ENCODE peak calls at places on chromosomes 16 and 17, in seven cellular contexts. K, Z, G, B, S, I and O are unnamed samples.

GRCh38 chr16:19749571-19750080 is 31.6 kb downstream of the IQCK start:
- DNase-seq in I (no peak), Z (no peak), S (no peak), B (no peak), K (no peak), G (no peak), O (no peak)

GRCh38 chr16:49548571-49548970 is 175.0 kb downstream of the C16orf78 start:
- DNase-seq in S (no peak), G (no peak), Z (no peak), B (no peak), I (no peak), K (no peak), O (no peak)

GRCh38 chr16:1610841-1611653 is 825 bp downstream of the IFT140 start:
- DNase-seq in I (peak), S (no peak), Z (peak), G (no peak), K (peak), B (no peak), O (peak)

GRCh38 chr16:57843400-57843799 is 41.1 kb upstream of the KIFC3 start:
- DNase-seq in B (no peak), S (no peak), Z (no peak), G (no peak), I (no peak), K (no peak), O (no peak)

GRCh38 chr17:8192070-8192815 is 2.3 kb upstream of the BORCS6 start:
- DNase-seq in I (peak), G (peak), K (peak), B (peak), S (peak), Z (peak), O (peak)

GRCh38 chr16:3587547-3588110 is 10.4 kb upstream of the NLRC3 start:
- DNase-seq in S (no peak), I (no peak), K (no peak), B (no peak), Z (no peak), G (peak), O (no peak)

GRCh38 chr17:7579001-7579838 is at the start of gene CD68:
- DNase-seq in G (peak), S (peak), K (peak), Z (peak), I (peak), B (no peak), O (peak)

GRCh38 chr17:77429985-77430752 is 289.4 kb downstream of the SEC14L1 start:
- DNase-seq in G (peak), Z (peak), B (peak), I (no peak), S (peak), K (peak), O (no peak)

GRCh38 chr16:75203667-75204409 is 3.1 kb downstream of the CTRB2 start:
- DNase-seq in G (no peak), I (no peak), K (no peak), Z (no peak), S (no peak), B (no peak), O (peak)

GRCh38 chr17:45940826-45941225 is 46.5 kb downstream of the MAPT start:
- DNase-seq in S (no peak), I (no peak), G (no peak), K (no peak), B (no peak), Z (no peak), O (no peak)

GRCh38 chr16:17343028-17343427 is 127.7 kb downstream of the XYLT1 start:
- DNase-seq in S (no peak), Z (no peak), G (no peak), B (no peak), K (no peak), I (no peak), O (no peak)

GRCh38 chr16:87559976-87560375 is 42.3 kb upstream of the JPH3 start:
- DNase-seq in Z (no peak), S (no peak), B (no peak), K (no peak), G (no peak), I (no peak), O (no peak)

GRCh38 chr17:47669060-47669459 is 19.3 kb downstream of the KPNB1 start:
- DNase-seq in I (no peak), Z (no peak), G (no peak), K (no peak), S (no peak), B (no peak), O (no peak)

GRCh38 chr17:50872710-50873424 is 6.7 kb upstream of the TOB1 start:
- DNase-seq in B (peak), Z (no peak), K (peak), I (no peak), S (no peak), G (peak), O (no peak)

GRCh38 chr17:49545007-49545660 is 30.5 kb upstream of the NXPH3 start:
- DNase-seq in K (no peak), B (no peak), I (no peak), Z (no peak), G (peak), S (no peak), O (no peak)

GRCh38 chr16:4505356-4506153 is 29.4 kb downstream of the HMOX2 start:
- DNase-seq in S (no peak), B (peak), Z (no peak), G (no peak), K (no peak), I (no peak), O (no peak)

GRCh38 chr17:6487243-6488007 is 43.2 kb downstream of the PIMREG start:
- DNase-seq in K (no peak), B (no peak), Z (no peak), G (no peak), S (no peak), I (no peak), O (no peak)

GRCh38 chr16:31179153-31179746 is 689 bp upstream of the FUS start:
- DNase-seq in S (no peak), I (no peak), Z (no peak), B (no peak), K (no peak), G (no peak), O (no peak)

GRCh38 chr16:76910931-76911330 is 280.1 kb upstream of the MON1B start:
- DNase-seq in K (no peak), B (no peak), G (no peak), I (no peak), Z (no peak), S (no peak), O (no peak)

GRCh38 chr17:2776589-2777241 is 19.5 kb upstream of the RAP1GAP2 start:
- DNase-seq in G (peak), I (no peak), B (no peak), S (no peak), Z (no peak), K (no peak), O (no peak)

GRCh38 chr17:27239584-27239983 is 54.3 kb upstream of the WSB1 start:
- DNase-seq in I (no peak), Z (no peak), B (no peak), G (peak), S (no peak), K (no peak), O (no peak)